ENCODE peak calls at places on chromosome 10, in five cellular contexts. A, X, Z, G and O are unnamed samples.

GRCh38 chr10:26612151-26612915 is 85.2 kb upstream of the PDSS1 start:
- DNase-seq in A (no peak), X (no peak), Z (no peak), G (no peak), O (no peak)

GRCh38 chr10:120480065-120480600 is 23.1 kb downstream of the PLPP4 start:
- DNase-seq in A (no peak), X (no peak), Z (no peak), G (no peak), O (no peak)

GRCh38 chr10:76621886-76622620 is 1015.6 kb downstream of the KCNMA1 start:
- DNase-seq in A (no peak), X (no peak), Z (no peak), G (no peak), O (no peak)

GRCh38 chr10:128437786-128438350 is 311.6 kb upstream of the MKI67 start:
- DNase-seq in A (no peak), X (no peak), Z (no peak), G (no peak), O (no peak)

GRCh38 chr10:110530131-110530831 is 32.6 kb downstream of the DUSP5 start:
- DNase-seq in A (peak), X (peak), Z (peak), G (no peak), O (no peak)

GRCh38 chr10:103678104-103678526 is 177.3 kb downstream of the SH3PXD2A start:
- DNase-seq in A (peak), X (peak), Z (peak), G (peak), O (no peak)

GRCh38 chr10:12358863-12359647 is 9.7 kb downstream of the CAMK1D start:
- DNase-seq in A (peak), X (no peak), Z (no peak), G (no peak), O (no peak)

GRCh38 chr10:130960531-130960930 is 351.0 kb downstream of the TCERG1L start:
- DNase-seq in A (no peak), X (no peak), Z (no peak), G (no peak), O (no peak)

GRCh38 chr10:6607187-6607586 is 27.1 kb upstream of the PRKCQ start:
- DNase-seq in A (peak), X (no peak), Z (no peak), G (no peak), O (no peak)

GRCh38 chr10:72223743-72224101 is 7.6 kb upstream of the ASCC1 start:
- DNase-seq in A (peak), X (no peak), Z (no peak), G (no peak), O (no peak)

GRCh38 chr10:21496285-21497176 is 29.0 kb downstream of the SKIDA1 start:
- DNase-seq in A (peak), X (peak), Z (peak), G (peak), O (peak)

GRCh38 chr10:68303849-68304412 is 27.9 kb upstream of the HNRNPH3 start:
- DNase-seq in A (no peak), X (no peak), Z (no peak), G (no peak), O (no peak)

GRCh38 chr10:75736889-75737610 is 305.6 kb downstream of the LRMDA start:
- DNase-seq in A (no peak), X (no peak), Z (no peak), G (no peak), O (no peak)

GRCh38 chr10:100826983-100827818 is 81.8 kb downstream of the PAX2 start:
- DNase-seq in A (peak), X (no peak), Z (no peak), G (no peak), O (peak)

GRCh38 chr10:110765513-110766375 is 106.0 kb upstream of the PDCD4 start:
- DNase-seq in A (no peak), X (no peak), Z (no peak), G (no peak), O (no peak)

GRCh38 chr10:110375121-110375520 is 70.4 kb upstream of the SMNDC1 start:
- DNase-seq in A (no peak), X (no peak), Z (no peak), G (no peak), O (no peak)

GRCh38 chr10:49398000-49398861 is 2.3 kb upstream of the DRGX start:
- DNase-seq in A (peak), X (peak), Z (peak), G (peak), O (peak)

GRCh38 chr10:58756126-58756525 is 243.5 kb downstream of the BICC1 start:
- DNase-seq in A (no peak), X (peak), Z (peak), G (no peak), O (no peak)

GRCh38 chr10:3741688-3742461 is 43.1 kb downstream of the KLF6 start:
- DNase-seq in A (no peak), X (peak), Z (peak), G (no peak), O (no peak)

GRCh38 chr10:8967004-8967530 is 912.6 kb downstream of the GATA3 start:
- DNase-seq in A (no peak), X (no peak), Z (no peak), G (no peak), O (no peak)